ENCODE peak calls at places on chromosome 22, in five cellular contexts. H is neural progenitor cell, W is GM23338, I is astrocyte, V is GM23248. X is an unnamed sample.

GRCh38 chr22:38973289-38974169 is 8.6 kb upstream of the APOBEC3B start:
- DNase-seq in V (peak; percentile 51), H (peak; percentile 80), W (peak; percentile 88), I (peak; percentile 6), X (peak; percentile 37)

GRCh38 chr22:48492371-48493320 is 1335.0 kb downstream of the BRD1 start:
- DNase-seq in H (peak; percentile 89), I (peak; percentile 57), V (peak; percentile 87), W (peak; percentile 79), X (peak; percentile 78)

GRCh38 chr22:48639896-48640732 is 1187.6 kb downstream of the BRD1 start:
- DNase-seq in W (no peak), I (no peak), H (no peak), V (no peak), X (no peak)

GRCh38 chr22:18078329-18079041 is 695 bp downstream of the PEX26 start:
- DNase-seq in W (peak; percentile 70), I (peak; percentile 10), V (peak; percentile 69), H (no peak), X (peak; percentile 26)

GRCh38 chr22:33652596-33652995 is 267.7 kb downstream of the LARGE1 start:
- DNase-seq in I (peak; percentile 38), H (no peak), V (peak; percentile 15), W (no peak), X (no peak)

GRCh38 chr22:24465566-24465965 is 29.6 kb upstream of the UPB1 start:
- DNase-seq in I (peak; percentile 96), V (peak; percentile 56), H (no peak), W (no peak), X (peak; percentile 96)

GRCh38 chr22:48517039-48518030 is 1310.3 kb downstream of the BRD1 start:
- DNase-seq in W (no peak), V (peak; percentile 23), H (peak; percentile 38), I (no peak), X (no peak)

GRCh38 chr22:35537252-35537651 is 3.4 kb upstream of the RASD2 start:
- DNase-seq in V (no peak), I (no peak), W (no peak), H (no peak), X (no peak)

GRCh38 chr22:17575681-17576080 is 12.4 kb downstream of the SLC25A18 start:
- DNase-seq in I (no peak), H (no peak), V (peak; percentile 29), W (no peak), X (no peak)

GRCh38 chr22:39462443-39463147 is 5.8 kb downstream of the MGAT3 start:
- DNase-seq in H (peak; percentile 70), V (no peak), W (peak; percentile 53), I (no peak), X (no peak)

GRCh38 chr22:41301085-41302015 is at the start of gene ZC3H7B:
- DNase-seq in I (peak; percentile 58), V (peak; percentile 93), W (peak; percentile 92), H (peak; percentile 91), X (peak; percentile 80)

GRCh38 chr22:26547426-26547825 is 35.2 kb upstream of the TFIP11 start:
- DNase-seq in W (no peak), I (no peak), H (no peak), V (peak; percentile 14), X (peak; percentile 10)

GRCh38 chr22:39965749-39966148 is 5.6 kb downstream of the TMA7B start:
- DNase-seq in W (no peak), I (no peak), H (no peak), V (no peak), X (no peak)

GRCh38 chr22:48100685-48101417 is 1338.4 kb downstream of the TBC1D22A start:
- DNase-seq in I (no peak), W (no peak), V (no peak), H (no peak), X (no peak)

GRCh38 chr22:41231369-41231768 is 9.4 kb downstream of the CHADL start:
- DNase-seq in W (no peak), H (no peak), V (no peak), I (no peak), X (no peak)

GRCh38 chr22:40345271-40345670 is 1.0 kb upstream of the ADSL start:
- DNase-seq in V (peak; percentile 60), I (peak; percentile 27), H (no peak), W (no peak), X (peak; percentile 52)

GRCh38 chr22:25702571-25703167 is 39.3 kb upstream of the MYO18B start:
- DNase-seq in I (no peak), W (no peak), V (no peak), H (no peak), X (no peak)

GRCh38 chr22:28904211-28904808 is 20.9 kb downstream of the ZNRF3 start:
- DNase-seq in H (no peak), W (no peak), V (peak; percentile 20), I (peak; percentile 65), X (peak; percentile 61)

GRCh38 chr22:28903719-28904118 is 20.3 kb downstream of the ZNRF3 start:
- DNase-seq in I (no peak), V (no peak), H (no peak), W (no peak), X (peak; percentile 30)

GRCh38 chr22:28902490-28902889 is 19.1 kb downstream of the ZNRF3 start:
- DNase-seq in W (no peak), H (no peak), I (no peak), V (no peak), X (no peak)

GRCh38 chr22:28905433-28905832 is 22.1 kb downstream of the ZNRF3 start:
- DNase-seq in I (no peak), V (no peak), H (no peak), W (no peak), X (no peak)

GRCh38 chr22:28903080-28903479 is 19.7 kb downstream of the ZNRF3 start:
- DNase-seq in W (no peak), H (no peak), V (no peak), I (no peak), X (peak; percentile 42)
- H2AFZ ChIP-seq in W (no peak overlapping the region), H (no peak overlapping the region), V (no peak overlapping the region), I (no peak overlapping the region), X (peak overlapping the region; percentile 81)

GRCh38 chr22:42367980-42368378 is 64.2 kb downstream of the NFAM1 start:
- DNase-seq in V (peak; percentile 14), W (no peak), I (no peak), H (no peak), X (no peak)
- TF ChIP-seq EZH2 in V (no peak), W (no peak), I (no peak), H (no peak), X (peak; percentile 61)

DNA sequence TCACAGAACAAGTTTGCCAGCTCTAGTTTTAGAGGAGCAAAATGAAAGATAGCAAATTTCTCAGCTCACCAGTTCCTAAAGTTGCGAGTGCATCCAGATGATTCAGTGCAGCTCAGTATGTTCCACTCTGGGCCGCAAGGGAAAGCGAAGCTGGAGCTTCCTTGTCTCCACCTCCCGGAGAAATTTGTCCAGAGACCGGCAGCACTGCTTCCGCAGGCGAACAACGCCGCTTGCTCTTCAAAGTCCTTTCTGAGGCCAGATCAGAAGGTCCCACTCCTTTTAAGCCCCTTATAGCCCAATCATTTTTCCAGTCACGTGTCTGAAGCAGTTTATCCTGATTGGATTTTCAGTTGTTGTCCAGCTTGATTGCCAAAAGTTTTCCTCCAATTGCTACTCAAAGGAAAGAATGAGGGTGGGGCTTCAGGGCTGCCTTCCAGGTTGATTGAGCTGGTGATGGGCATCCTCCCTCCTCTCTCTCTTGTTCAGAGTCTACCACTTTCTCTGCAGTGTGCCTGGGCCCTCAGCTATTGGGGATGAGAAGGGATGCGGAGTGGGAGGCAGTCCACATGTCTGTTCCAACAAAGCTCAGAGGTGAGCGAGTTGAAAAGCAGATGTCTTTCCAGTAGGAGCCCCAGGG is at the start of gene ZNF280A:
- DNase-seq in V (peak; percentile 12), I (no peak), W (peak; percentile 38), H (peak; percentile 47), X (no peak)
- H2AFZ ChIP-seq in V (peak within 1 kb of the TSS; percentile 69), I (no peak within 1 kb of the TSS), W (peak within 1 kb of the TSS; percentile 33), H (peak within 1 kb of the TSS; percentile 84), X (no peak within 1 kb of the TSS)

GRCh38 chr22:50481045-50481439 is 301 bp upstream of the ADM2 start:
- DNase-seq in I (no peak), W (peak; percentile 57), V (no peak), H (peak; percentile 51), X (no peak)
- TF ChIP-seq EZH2 in I (peak; percentile 97), W (peak; percentile 44), V (no peak), H (peak; percentile 89), X (peak; percentile 86)

GRCh38 chr22:20115691-20116375 is at the start of gene RANBP1:
- DNase-seq in H (peak; percentile 23), V (no peak), I (no peak), W (peak; percentile 21), X (no peak)
- H2AFZ ChIP-seq in H (peak within 1 kb of the TSS; percentile 92), V (peak within 1 kb of the TSS; percentile 70), I (peak within 1 kb of the TSS; percentile 77), W (no peak within 1 kb of the TSS), X (peak within 1 kb of the TSS; percentile 84)

GRCh38 chr22:44344407-44344806 is 31.7 kb upstream of the SHISAL1 start:
- DNase-seq in W (no peak), H (no peak), V (no peak), I (no peak), X (no peak)
- TF ChIP-seq EZH2 in W (no peak), H (no peak), V (no peak), I (no peak), X (no peak)

GRCh38 chr22:36659762-36660509 is 43.6 kb downstream of the CACNG2 start:
- DNase-seq in W (no peak), V (peak; percentile 96), I (peak; percentile 83), H (no peak), X (peak; percentile 81)
- H2AFZ ChIP-seq in W (peak overlapping the region; percentile 86), V (no peak overlapping the region), I (no peak overlapping the region), H (no peak overlapping the region), X (no peak overlapping the region)

GRCh38 chr22:45878051-45878764 is 98.8 kb downstream of the WNT7B start:
- DNase-seq in H (peak; percentile 75), V (no peak), I (no peak), W (no peak), X (no peak)
- TF ChIP-seq EZH2 in H (no peak), V (no peak), I (peak; percentile 49), W (no peak), X (no peak)

DNA sequence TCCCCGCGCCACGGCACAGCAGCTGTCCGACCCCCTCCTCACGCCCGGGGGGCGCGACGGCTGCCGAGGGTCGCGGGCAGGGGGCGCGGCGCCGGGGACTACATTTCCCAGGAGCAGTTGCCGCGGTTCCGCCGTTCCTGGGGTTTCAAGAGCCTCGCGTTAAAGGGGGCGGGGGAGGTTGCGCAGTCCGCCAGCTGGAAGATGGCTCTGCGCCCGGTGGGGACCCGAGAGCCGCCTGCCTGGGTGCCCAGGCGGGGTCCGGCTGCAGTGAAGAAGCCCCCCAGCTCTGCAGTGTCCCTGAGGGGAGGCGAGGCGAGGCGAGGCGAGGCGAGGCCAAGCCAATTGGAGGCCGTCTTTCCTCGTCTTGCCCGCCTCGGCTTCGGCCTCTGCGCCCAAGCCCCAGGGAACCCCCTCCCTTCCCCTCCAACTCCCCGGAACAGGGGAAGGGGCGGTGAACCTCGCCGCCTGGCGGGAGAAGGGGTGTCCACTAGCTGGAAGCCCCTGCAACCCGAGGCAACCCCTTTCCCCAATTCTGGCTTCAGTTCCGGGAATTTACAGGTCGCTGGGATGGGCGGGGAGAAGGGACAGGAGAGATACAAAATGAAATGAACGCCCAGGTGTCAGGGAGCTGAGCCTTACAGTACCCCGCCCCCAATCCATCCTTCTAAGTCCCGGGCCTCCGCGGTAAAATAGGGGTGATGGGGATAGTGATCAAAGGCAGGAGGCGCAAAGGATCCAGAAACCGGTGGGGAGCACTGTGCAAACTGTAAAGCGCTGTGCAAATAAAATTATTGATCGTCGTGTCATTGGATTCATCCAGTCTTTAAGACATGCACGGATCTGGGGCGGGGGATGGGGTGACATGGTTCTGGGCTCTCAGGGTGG is 5.2 kb upstream of the GCAT start:
- DNase-seq in V (peak; percentile 62), W (peak; percentile 90), I (no peak), H (peak; percentile 90), X (peak; percentile 64)
- H2AFZ ChIP-seq in V (peak overlapping the region; percentile 96), W (peak overlapping the region; percentile 96), I (peak overlapping the region; percentile 81), H (peak overlapping the region; percentile 91), X (peak overlapping the region; percentile 58)

GRCh38 chr22:30541979-30542810 is 4.3 kb downstream of the SEC14L6 start:
- DNase-seq in W (peak; percentile 82), H (peak; percentile 73), V (peak; percentile 27), I (no peak), X (peak; percentile 5)
- TF ChIP-seq EZH2 in W (no peak), H (peak; percentile 42), V (no peak), I (peak; percentile 52), X (no peak)